ENCODE peak calls at places on chromosomes 1 and 21, in seven cellular contexts. Z, M, C, W, G, V and P are unnamed samples.

GRCh38 chr1:95223110-95223509 is 10.9 kb upstream of the RWDD3 start:
- DNase-seq in W (peak; percentile 44), V (no peak), G (peak; percentile 10), C (no peak), M (no peak), Z (no peak), P (no peak)

GRCh38 chr1:117894078-117894477 is 35.3 kb downstream of the GDAP2 start:
- DNase-seq in C (no peak), W (no peak), V (no peak), Z (no peak), G (no peak), M (no peak), P (no peak)

GRCh38 chr1:198627436-198628063 is 11.3 kb upstream of the PTPRC start:
- DNase-seq in V (no peak), M (no peak), W (no peak), Z (no peak), G (no peak), C (no peak), P (no peak)

GRCh38 chr1:107965112-107965991 is at the start of gene VAV3:
- DNase-seq in W (peak; percentile 85), C (peak; percentile 25), Z (peak; percentile 42), G (peak; percentile 39), V (peak; percentile 15), M (peak; percentile 82), P (peak; percentile 96)

GRCh38 chr1:156384007-156384406 is 15.0 kb downstream of the RHBG start:
- DNase-seq in Z (no peak), M (no peak), G (no peak), V (no peak), W (no peak), C (no peak), P (no peak)

GRCh38 chr1:54081306-54082270 is 28.2 kb downstream of the TCEANC2 start:
- DNase-seq in C (peak; percentile 52), Z (peak; percentile 37), G (peak; percentile 18), W (peak; percentile 87), V (peak; percentile 46), M (peak; percentile 68), P (peak; percentile 97)

GRCh38 chr1:246591504-246591903 is 25.2 kb downstream of the CNST start:
- DNase-seq in Z (no peak), M (no peak), C (no peak), G (no peak), W (no peak), V (no peak), P (no peak)

GRCh38 chr1:237303929-237304328 is 261.9 kb downstream of the RYR2 start:
- DNase-seq in M (no peak), G (no peak), W (no peak), C (no peak), Z (no peak), V (no peak), P (no peak)

GRCh38 chr1:229148041-229148671 is 122.8 kb upstream of the RAB4A start:
- DNase-seq in Z (no peak), W (peak; percentile 62), C (no peak), V (no peak), M (no peak), G (peak; percentile 25), P (peak; percentile 87)

GRCh38 chr1:192913683-192914082 is 104.8 kb downstream of the RGS2 start:
- DNase-seq in V (peak; percentile 69), G (no peak), C (no peak), W (no peak), Z (peak; percentile 34), M (no peak), P (no peak)

GRCh38 chr1:231926340-231926739 is 299.8 kb downstream of the DISC1 start:
- DNase-seq in G (no peak), W (no peak), V (no peak), C (no peak), M (no peak), Z (no peak), P (no peak)

GRCh38 chr21:26127918-26128317 is 42.7 kb downstream of the APP start:
- DNase-seq in M (no peak), V (peak; percentile 36), W (no peak), Z (no peak), G (no peak), C (no peak), P (no peak)

GRCh38 chr1:169364948-169365347 is 2.6 kb downstream of the NME7 start:
- DNase-seq in G (peak; percentile 37), V (peak; percentile 96), M (no peak), Z (peak; percentile 81), C (no peak), W (no peak), P (no peak)

GRCh38 chr1:85581802-85582686 is 1.5 kb downstream of the CCN1 start:
- DNase-seq in Z (peak; percentile 59), C (no peak), W (peak; percentile 72), G (no peak), M (peak; percentile 58), V (peak; percentile 66), P (peak; percentile 78)

GRCh38 chr1:160971618-160972056 is 17.0 kb upstream of the ITLN2 start:
- DNase-seq in G (no peak), W (no peak), M (no peak), V (peak; percentile 73), C (no peak), Z (no peak), P (peak; percentile 79)

GRCh38 chr1:205127646-205128045 is 5.9 kb upstream of the RBBP5 start:
- DNase-seq in C (no peak), W (no peak), Z (no peak), V (no peak), M (no peak), G (no peak), P (no peak)

GRCh38 chr1:232990176-232990723 is 39.8 kb downstream of the NTPCR start:
- DNase-seq in G (no peak), W (no peak), M (no peak), V (no peak), C (no peak), Z (no peak), P (peak; percentile 43)

GRCh38 chr21:24076179-24076578 is 1531.1 kb downstream of the MRPL39 start:
- DNase-seq in W (no peak), C (no peak), V (no peak), M (no peak), Z (no peak), G (no peak), P (no peak)

GRCh38 chr1:10495942-10496341 is 21.2 kb downstream of the PEX14 start:
- DNase-seq in G (peak; percentile 96), C (no peak), M (no peak), W (no peak), Z (peak; percentile 95), V (peak; percentile 98), P (no peak)
- TF ChIP-seq CTCF in G (no peak), C (no peak), M (no peak), W (no peak), Z (no peak), V (peak; percentile 14), P (no peak)

GRCh38 chr1:154445040-154445472 is 39.9 kb downstream of the IL6R start:
- DNase-seq in M (no peak), W (no peak), G (peak; percentile 65), C (peak; percentile 49), V (no peak), Z (no peak), P (no peak)

GRCh38 chr1:154441241-154441888 is 36.2 kb downstream of the IL6R start:
- DNase-seq in C (no peak), G (no peak), M (no peak), V (no peak), Z (no peak), W (no peak), P (no peak)

GRCh38 chr1:154443274-154444013 is 38.3 kb downstream of the IL6R start:
- DNase-seq in V (no peak), M (peak; percentile 76), Z (no peak), W (no peak), C (no peak), G (no peak), P (no peak)

GRCh38 chr1:154440031-154440430 is 34.9 kb downstream of the IL6R start:
- DNase-seq in M (no peak), C (no peak), W (no peak), Z (no peak), V (no peak), G (no peak), P (no peak)

GRCh38 chr1:154442006-154442740 is 37.0 kb downstream of the IL6R start:
- DNase-seq in V (no peak), M (no peak), Z (no peak), C (no peak), W (no peak), G (peak; percentile 55), P (peak; percentile 65)
- TF ChIP-seq CTCF in V (peak; percentile 50), M (peak; percentile 30), Z (peak; percentile 18), C (peak; percentile 47), W (peak; percentile 18), G (peak; percentile 46), P (peak; percentile 78)

DNA sequence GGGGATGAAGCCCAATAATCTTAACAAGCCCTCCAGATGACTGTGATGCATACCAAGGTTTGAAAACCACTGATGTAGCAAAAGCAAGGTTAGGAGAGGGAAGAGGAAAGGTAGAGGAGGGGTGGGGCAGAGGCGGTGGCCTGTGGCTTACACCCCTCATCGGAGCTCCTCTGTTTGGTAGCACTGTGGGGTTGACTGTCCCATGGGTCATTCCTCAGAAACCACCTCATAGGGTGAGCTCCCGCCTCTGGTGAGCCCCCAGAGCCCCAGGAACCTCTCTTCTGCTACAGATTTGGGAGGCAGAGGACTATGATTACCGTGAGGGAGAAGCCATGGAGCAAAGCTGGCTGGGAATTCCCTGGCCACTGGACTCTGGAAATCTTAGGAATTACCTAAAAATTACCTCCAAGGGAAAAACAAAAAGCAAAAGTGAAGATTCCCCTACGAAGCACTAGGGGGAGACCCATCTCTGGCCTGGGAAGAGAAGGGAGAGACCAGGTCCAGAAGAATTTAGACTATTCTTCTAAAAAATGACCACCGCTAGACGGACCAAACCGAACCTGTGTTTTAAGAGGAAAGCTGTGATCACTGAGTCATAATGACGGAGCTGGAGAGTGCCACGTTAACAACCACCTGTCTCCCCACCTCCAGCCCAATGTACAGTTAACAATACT is 1.5 kb upstream of the RASSF5 start:
- DNase-seq in M (peak; percentile 6), G (no peak), C (no peak), W (no peak), V (no peak), Z (peak; percentile 73), P (no peak)
- TF ChIP-seq CTCF in M (peak; percentile 27), G (peak; percentile 58), C (peak; percentile 66), W (peak; percentile 48), V (peak; percentile 78), Z (peak; percentile 62), P (peak; percentile 76)

GRCh38 chr1:218345673-218346390 is 696 bp downstream of the TGFB2 start:
- DNase-seq in G (no peak), M (peak; percentile 87), W (peak; percentile 80), C (no peak), V (peak; percentile 50), Z (peak; percentile 58), P (peak; percentile 85)
- TF ChIP-seq CTCF in G (no peak), M (no peak), W (peak; percentile 12), C (no peak), V (no peak), Z (no peak), P (peak; percentile 25)